ENCODE peak calls at places on chromosome 10, in six cellular contexts. One of them, this sample, is unnamed.
A peak's percentile ranks its signal among the peaks of the same experiment; 100 is the strongest.

GRCh38 chr10:71338728-71339495 is 19.9 kb downstream of the SLC29A3 start:
- DNase-seq in GM19239: no peak
- DNase-seq in omental fat pad: no peak
- DNase-seq in pons: no peak
- DNase-seq in cardiac muscle cell: no peak
- DNase-seq in hepatocyte: peak; percentile 55
- DNase-seq in this sample: no peak

GRCh38 chr10:45379303-45379726 is 5.3 kb downstream of the ALOX5 start:
- DNase-seq in pons: no peak
- DNase-seq in hepatocyte: no peak
- DNase-seq in cardiac muscle cell: no peak
- DNase-seq in omental fat pad: no peak
- DNase-seq in GM19239: no peak
- DNase-seq in this sample: no peak

GRCh38 chr10:510415-510881 is 179.0 kb downstream of the DIP2C start:
- DNase-seq in pons: peak; percentile 63
- DNase-seq in cardiac muscle cell: no peak
- DNase-seq in hepatocyte: no peak
- DNase-seq in GM19239: no peak
- DNase-seq in omental fat pad: no peak
- DNase-seq in this sample: no peak

GRCh38 chr10:33073641-33074410 is 115.8 kb upstream of the ITGB1 start:
- DNase-seq in hepatocyte: no peak
- DNase-seq in GM19239: no peak
- DNase-seq in pons: no peak
- DNase-seq in omental fat pad: no peak
- DNase-seq in cardiac muscle cell: peak; percentile 56
- DNase-seq in this sample: no peak

GRCh38 chr10:51895209-51895608 is 195.8 kb upstream of the CSTF2T start:
- DNase-seq in pons: no peak
- DNase-seq in GM19239: no peak
- DNase-seq in cardiac muscle cell: peak; percentile 90
- DNase-seq in omental fat pad: peak; percentile 28
- DNase-seq in hepatocyte: peak; percentile 22
- DNase-seq in this sample: no peak

GRCh38 chr10:90587081-90587491 is 270.8 kb downstream of the HTR7 start:
- DNase-seq in cardiac muscle cell: peak; percentile 80
- DNase-seq in GM19239: no peak
- DNase-seq in pons: no peak
- DNase-seq in hepatocyte: peak; percentile 32
- DNase-seq in omental fat pad: no peak
- DNase-seq in this sample: no peak

GRCh38 chr10:61465216-61465496 is 12.0 kb upstream of the TMEM26 start:
- DNase-seq in omental fat pad: no peak
- DNase-seq in pons: no peak
- DNase-seq in cardiac muscle cell: no peak
- DNase-seq in GM19239: no peak
- DNase-seq in hepatocyte: no peak
- DNase-seq in this sample: no peak

GRCh38 chr10:123945506-123945905 is 53.9 kb upstream of the CPXM2 start:
- DNase-seq in pons: peak; percentile 8
- DNase-seq in GM19239: no peak
- DNase-seq in cardiac muscle cell: peak; percentile 23
- DNase-seq in hepatocyte: peak; percentile 37
- DNase-seq in omental fat pad: no peak
- DNase-seq in this sample: no peak

GRCh38 chr10:10432306-10433035 is 585.2 kb upstream of the CELF2 start:
- DNase-seq in hepatocyte: no peak
- DNase-seq in cardiac muscle cell: no peak
- DNase-seq in pons: no peak
- DNase-seq in omental fat pad: no peak
- DNase-seq in GM19239: no peak
- DNase-seq in this sample: no peak

GRCh38 chr10:128928231-128928836 is 538.7 kb upstream of the MGMT start:
- DNase-seq in omental fat pad: no peak
- DNase-seq in pons: no peak
- DNase-seq in cardiac muscle cell: no peak
- DNase-seq in hepatocyte: no peak
- DNase-seq in GM19239: no peak
- DNase-seq in this sample: no peak

GRCh38 chr10:7589748-7590147 is 77.0 kb downstream of the ITIH5 start:
- DNase-seq in omental fat pad: no peak
- DNase-seq in pons: no peak
- DNase-seq in cardiac muscle cell: no peak
- DNase-seq in GM19239: no peak
- DNase-seq in hepatocyte: no peak
- DNase-seq in this sample: no peak

GRCh38 chr10:15329437-15329836 is 41.7 kb downstream of the FAM171A1 start:
- DNase-seq in hepatocyte: no peak
- DNase-seq in pons: no peak
- DNase-seq in cardiac muscle cell: no peak
- DNase-seq in GM19239: no peak
- DNase-seq in omental fat pad: no peak
- DNase-seq in this sample: no peak

GRCh38 chr10:34403512-34403911 is 411.6 kb downstream of the PARD3 start:
- DNase-seq in omental fat pad: no peak
- DNase-seq in cardiac muscle cell: no peak
- DNase-seq in hepatocyte: no peak
- DNase-seq in GM19239: no peak
- DNase-seq in pons: no peak
- DNase-seq in this sample: no peak

GRCh38 chr10:28946479-28946878 is 269.2 kb downstream of the BAMBI start:
- DNase-seq in cardiac muscle cell: peak; percentile 73
- DNase-seq in omental fat pad: no peak
- DNase-seq in hepatocyte: no peak
- DNase-seq in pons: no peak
- DNase-seq in GM19239: no peak
- DNase-seq in this sample: no peak

GRCh38 chr10:86250399-86250798 is 116.2 kb downstream of the GRID1 start:
- DNase-seq in cardiac muscle cell: no peak
- DNase-seq in pons: no peak
- DNase-seq in hepatocyte: no peak
- DNase-seq in omental fat pad: no peak
- DNase-seq in GM19239: no peak
- DNase-seq in this sample: no peak

GRCh38 chr10:3409928-3410327 is 237.3 kb upstream of the PITRM1 start:
- DNase-seq in GM19239: no peak
- DNase-seq in hepatocyte: no peak
- DNase-seq in pons: no peak
- DNase-seq in omental fat pad: no peak
- DNase-seq in cardiac muscle cell: no peak
- DNase-seq in this sample: no peak

GRCh38 chr10:12434277-12434676 is 84.9 kb downstream of the CAMK1D start:
- DNase-seq in omental fat pad: no peak
- DNase-seq in GM19239: no peak
- DNase-seq in hepatocyte: no peak
- DNase-seq in pons: no peak
- DNase-seq in cardiac muscle cell: no peak
- DNase-seq in this sample: no peak

GRCh38 chr10:6061056-6061455 is 1.1 kb downstream of the IL2RA start:
- DNase-seq in cardiac muscle cell: no peak
- DNase-seq in omental fat pad: no peak
- DNase-seq in GM19239: no peak
- DNase-seq in pons: no peak
- DNase-seq in hepatocyte: no peak
- DNase-seq in this sample: no peak

GRCh38 chr10:96830511-96831199 is 1.4 kb upstream of the LCOR start:
- DNase-seq in GM19239: peak; percentile 51
- DNase-seq in hepatocyte: peak; percentile 85
- DNase-seq in omental fat pad: peak; percentile 68
- DNase-seq in pons: peak; percentile 66
- DNase-seq in cardiac muscle cell: peak; percentile 72
- DNase-seq in this sample: peak; percentile 28

GRCh38 chr10:3749597-3750351 is 35.2 kb downstream of the KLF6 start:
- DNase-seq in hepatocyte: peak; percentile 61
- DNase-seq in omental fat pad: no peak
- DNase-seq in pons: peak; percentile 76
- DNase-seq in cardiac muscle cell: peak; percentile 86
- DNase-seq in GM19239: no peak
- DNase-seq in this sample: no peak

GRCh38 chr10:129963076-129963830 is 821 bp downstream of the EBF3 start:
- DNase-seq in hepatocyte: peak; percentile 47
- DNase-seq in cardiac muscle cell: peak; percentile 69
- DNase-seq in pons: no peak
- DNase-seq in GM19239: no peak
- DNase-seq in omental fat pad: no peak
- DNase-seq in this sample: no peak

GRCh38 chr10:104582966-104583365 is 58.1 kb upstream of the SORCS3 start:
- DNase-seq in cardiac muscle cell: no peak
- DNase-seq in GM19239: no peak
- DNase-seq in pons: no peak
- DNase-seq in hepatocyte: no peak
- DNase-seq in omental fat pad: no peak
- DNase-seq in this sample: no peak

GRCh38 chr10:115947104-115947503 is 325.9 kb downstream of the GFRA1 start:
- DNase-seq in omental fat pad: no peak
- DNase-seq in pons: no peak
- DNase-seq in hepatocyte: no peak
- DNase-seq in cardiac muscle cell: peak; percentile 47
- DNase-seq in GM19239: no peak
- DNase-seq in this sample: no peak

GRCh38 chr10:27506280-27506679 is 2.2 kb downstream of the RAB18 start:
- DNase-seq in cardiac muscle cell: no peak
- DNase-seq in pons: no peak
- DNase-seq in hepatocyte: no peak
- DNase-seq in GM19239: no peak
- DNase-seq in omental fat pad: no peak
- DNase-seq in this sample: no peak

This sample was measured in GM12891.